ENCODE peak calls at places on chromosomes 4 and X, in eight cellular contexts. E is glomerular endothelial cell; M is left lung; A is activated T-cell treated with anti-CD3 and anti-CD28 coated beads, Interleukin-2, amount 50 U/mL, for 4 hours; P is D721Med; F is ovary; S is T-cell; D is stimulated activated CD4-positive, alpha-beta T cell treated with anti-CD3 and anti-CD28 coated beads, Interleukin-2, amount 100 ng/mL, for 24 hours. V is an unnamed sample.
A peak's percentile ranks its signal among the peaks of the same experiment; 100 is the strongest.

GRCh38 chrX:390459-390858 is 3.8 kb upstream of the PPP2R3B start:
- DNase-seq in E (no peak), M (no peak), A (no peak), P (no peak), F (no peak), S (no peak), D (no peak), V (no peak)

GRCh38 chrX:91414710-91415109 is 19.9 kb upstream of the PABPC5 start:
- DNase-seq in E (no peak), M (no peak), A (no peak), P (no peak), F (no peak), S (no peak), D (no peak), V (no peak)

GRCh38 chr4:182906786-182907185 is 10.4 kb downstream of the DCTD start:
- DNase-seq in E (no peak), M (no peak), A (no peak), P (no peak), F (no peak), S (no peak), D (no peak), V (no peak)

GRCh38 chr4:147570616-147571015 is 46.6 kb upstream of the TMEM184C start:
- DNase-seq in E (no peak), M (no peak), A (no peak), P (no peak), F (no peak), S (no peak), D (no peak), V (no peak)

GRCh38 chr4:124177647-124178425 is 534.7 kb downstream of the ANKRD50 start:
- DNase-seq in E (peak; percentile 42), M (no peak), A (no peak), P (no peak), F (no peak), S (no peak), D (no peak), V (no peak)

GRCh38 chr4:85751907-85752306 is 277.0 kb downstream of the ARHGAP24 start:
- DNase-seq in E (no peak), M (no peak), A (no peak), P (no peak), F (no peak), S (no peak), D (no peak), V (no peak)

GRCh38 chr4:75633846-75634245 is 3.5 kb upstream of the CDKL2 start:
- DNase-seq in E (no peak), M (no peak), A (no peak), P (no peak), F (no peak), S (no peak), D (no peak), V (no peak)

GRCh38 chr4:31737419-31737818 is 1017.2 kb downstream of the PCDH7 start:
- DNase-seq in E (no peak), M (no peak), A (no peak), P (no peak), F (no peak), S (no peak), D (no peak), V (no peak)

GRCh38 chr4:33841120-33841519 is 2403.2 kb downstream of the ARAP2 start:
- DNase-seq in E (no peak), M (no peak), A (no peak), P (no peak), F (no peak), S (no peak), D (no peak), V (no peak)

GRCh38 chr4:186724861-186725419 is 1.3 kb upstream of the FAT1 start:
- DNase-seq in E (no peak), M (no peak), A (no peak), P (no peak), F (peak; percentile 41), S (no peak), D (no peak), V (no peak)

GRCh38 chr4:1502976-1503375 is 96.7 kb upstream of the NKX1-1 start:
- DNase-seq in E (no peak), M (peak; percentile 71), A (no peak), P (no peak), F (peak; percentile 30), S (no peak), D (no peak), V (no peak)

GRCh38 chr4:8855781-8856245 is 15.8 kb downstream of the HMX1 start:
- DNase-seq in E (no peak), M (no peak), A (no peak), P (no peak), F (no peak), S (no peak), D (no peak), V (no peak)

GRCh38 chr4:78417603-78418002 is 134.0 kb upstream of the ANXA3 start:
- DNase-seq in E (no peak), M (no peak), A (no peak), P (no peak), F (no peak), S (no peak), D (no peak), V (no peak)

GRCh38 chr4:111775908-111776307 is 369.3 kb upstream of the FAM241A start:
- DNase-seq in E (no peak), M (no peak), A (no peak), P (no peak), F (no peak), S (no peak), D (no peak), V (no peak)

GRCh38 chr4:5955856-5956255 is 62.4 kb downstream of the C4orf50 start:
- DNase-seq in E (no peak), M (no peak), A (no peak), P (no peak), F (no peak), S (no peak), D (no peak), V (no peak)